ENCODE peak calls at places on chromosomes 5 and 9, in eight cellular contexts. W is stimulated activated CD8-positive, alpha-beta memory T cell treated with anti-CD3 and anti-CD28 coated beads, Interleukin-7, amount 100 ng/mL, for 24 hours; A is type B pancreatic cell; E is mucosa of gallbladder; P is neural crest cell; V is SHP77 treated with DMSO at 0.1 percent for 48 hours; O is stimulated activated CD4-positive, alpha-beta T cell treated with anti-CD3 and anti-CD28 coated beads, Interleukin-4, amount 100 ng/mL, for 4 hours; B is NCI-H2171 treated with DMSO at 0.1 percent for 48 hours. S is an unnamed sample.

GRCh38 chr5:176639981-176640380 is 7.3 kb upstream of the TSPAN17 start:
- DNase-seq in B (peak; percentile 79), E (no peak), W (no peak), A (no peak), V (no peak), P (no peak), O (no peak), S (no peak)

GRCh38 chr5:171957591-171958251 is 48.7 kb downstream of the FBXW11 start:
- DNase-seq in V (no peak), W (peak; percentile 26), A (no peak), P (no peak), O (peak; percentile 18), E (no peak), B (no peak), S (peak; percentile 64)

GRCh38 chr5:62167651-62168050 is 138.4 kb upstream of the KIF2A start:
- DNase-seq in P (no peak), W (no peak), A (no peak), V (no peak), O (no peak), E (no peak), B (no peak), S (no peak)

GRCh38 chr9:70630971-70631370 is 216.5 kb upstream of the KLF9 start:
- DNase-seq in E (no peak), B (no peak), V (no peak), W (no peak), A (no peak), O (no peak), P (no peak), S (no peak)

GRCh38 chr5:2353211-2353610 is 398.3 kb downstream of the IRX2 start:
- DNase-seq in W (no peak), E (no peak), A (no peak), P (no peak), V (no peak), B (peak; percentile 79), O (no peak), S (no peak)

GRCh38 chr5:142432961-142433360 is 108.1 kb upstream of the SPRY4 start:
- DNase-seq in W (peak; percentile 8), E (peak; percentile 28), P (no peak), B (no peak), V (no peak), A (no peak), O (no peak), S (no peak)

GRCh38 chr9:14170973-14171596 is 142.9 kb downstream of the NFIB start:
- DNase-seq in B (no peak), O (no peak), E (no peak), A (no peak), V (no peak), P (no peak), W (no peak), S (no peak)

GRCh38 chr9:86022687-86023266 is 76.6 kb downstream of the GOLM1 start:
- DNase-seq in A (no peak), W (no peak), E (no peak), B (no peak), O (no peak), V (no peak), P (no peak), S (no peak)

GRCh38 chr5:151772868-151773561 is 1.3 kb downstream of the G3BP1 start:
- DNase-seq in B (peak; percentile 10), P (no peak), V (no peak), W (no peak), E (no peak), A (no peak), O (no peak), S (peak; percentile 25)

GRCh38 chr9:125635888-125636287 is 71.1 kb downstream of the MAPKAP1 start:
- DNase-seq in B (peak; percentile 39), P (no peak), E (no peak), W (no peak), A (no peak), O (no peak), V (peak; percentile 54), S (no peak)

GRCh38 chr9:15370496-15371464 is 51.9 kb upstream of the SNAPC3 start:
- DNase-seq in V (no peak), O (no peak), P (no peak), W (no peak), B (no peak), A (no peak), E (no peak), S (no peak)

GRCh38 chr5:143031781-143032724 is 261.9 kb downstream of the ARHGAP26 start:
- DNase-seq in W (no peak), P (no peak), E (no peak), A (no peak), O (no peak), V (peak; percentile 62), B (peak; percentile 66), S (no peak)

GRCh38 chr9:121598167-121599000 is 53.0 kb upstream of the DAB2IP start:
- DNase-seq in O (no peak), A (peak; percentile 90), E (peak; percentile 87), W (no peak), V (no peak), B (peak; percentile 71), P (peak; percentile 60), S (no peak)

GRCh38 chr9:35813434-35814105 is 1.3 kb downstream of the HINT2 start:
- DNase-seq in E (no peak), O (no peak), A (no peak), B (peak; percentile 2), V (no peak), W (no peak), P (no peak), S (no peak)

GRCh38 chr5:158287643-158288228 is 428.8 kb upstream of the CLINT1 start:
- DNase-seq in W (no peak), O (no peak), V (no peak), P (no peak), E (peak; percentile 11), A (no peak), B (no peak), S (no peak)

GRCh38 chr5:132971483-132972435 is 8.3 kb upstream of the AFF4 start:
- DNase-seq in O (no peak), V (no peak), A (peak; percentile 7), P (no peak), W (no peak), E (no peak), B (no peak), S (no peak)

GRCh38 chr5:142197098-142197497 is 88.5 kb downstream of the NDFIP1 start:
- DNase-seq in P (no peak), B (no peak), V (no peak), E (no peak), W (no peak), O (no peak), A (no peak), S (no peak)

GRCh38 chr5:149372041-149372805 is 6.9 kb downstream of the IL17B start:
- DNase-seq in V (no peak), P (no peak), E (no peak), A (no peak), W (no peak), O (no peak), B (no peak), S (no peak)

GRCh38 chr5:178210073-178210526 is 5.8 kb downstream of the HNRNPAB start:
- DNase-seq in A (no peak), V (no peak), O (no peak), E (no peak), P (no peak), W (no peak), B (no peak), S (no peak)

GRCh38 chr9:130239741-130240241 is 25.8 kb upstream of the HMCN2 start:
- DNase-seq in B (no peak), P (no peak), A (no peak), V (no peak), E (no peak), O (peak; percentile 30), W (no peak), S (no peak)

GRCh38 chr5:96483878-96484277 is 50.8 kb upstream of the PCSK1 start:
- DNase-seq in E (no peak), B (peak; percentile 39), O (no peak), V (no peak), P (no peak), A (no peak), W (no peak), S (peak; percentile 20)

GRCh38 chr5:107952450-107952849 is 281.7 kb upstream of the EFNA5 start:
- DNase-seq in V (no peak), A (no peak), P (no peak), O (no peak), B (peak; percentile 2), E (no peak), W (no peak), S (no peak)

GRCh38 chr5:33641722-33642505 is 201.1 kb downstream of the TARS1 start:
- DNase-seq in A (no peak), P (no peak), V (no peak), O (no peak), W (no peak), E (no peak), B (no peak), S (peak; percentile 11)

GRCh38 chr9:30970186-30970585 is 1414.3 kb upstream of the ACO1 start:
- DNase-seq in B (no peak), O (no peak), P (no peak), E (no peak), A (no peak), V (no peak), W (no peak), S (no peak)

GRCh38 chr9:98479967-98480847 is 224.8 kb upstream of the TBC1D2 start:
- DNase-seq in O (no peak), W (no peak), B (no peak), V (no peak), P (no peak), E (no peak), A (no peak), S (no peak)

GRCh38 chr5:125408582-125409069 is 662.2 kb upstream of the ZNF608 start:
- DNase-seq in E (no peak), A (no peak), V (peak; percentile 68), B (no peak), O (no peak), W (no peak), P (no peak), S (no peak)

GRCh38 chr5:33827335-33827734 is 64.5 kb downstream of the ADAMTS12 start:
- DNase-seq in A (no peak), E (no peak), P (no peak), B (no peak), O (no peak), V (no peak), W (no peak), S (no peak)

GRCh38 chr5:146825033-146825432 is 53.5 kb downstream of the PPP2R2B start:
- DNase-seq in W (no peak), E (peak; percentile 50), B (no peak), A (peak; percentile 70), O (no peak), P (peak; percentile 71), V (no peak), S (peak; percentile 53)

GRCh38 chr5:172008689-172009141 is 2.3 kb upstream of the FBXW11 start:
- DNase-seq in O (no peak), A (no peak), W (no peak), V (no peak), P (no peak), E (no peak), B (no peak), S (no peak)

GRCh38 chr5:56587381-56588124 is 227.8 kb upstream of the MAP3K1 start:
- DNase-seq in O (no peak), V (no peak), P (no peak), B (no peak), A (no peak), W (no peak), E (no peak), S (no peak)

GRCh38 chr5:111961867-111962266 is 204.9 kb upstream of the NREP start:
- DNase-seq in W (no peak), V (no peak), P (no peak), E (no peak), B (no peak), A (no peak), O (no peak), S (peak; percentile 9)

GRCh38 chr5:111697881-111698757 is 58.9 kb downstream of the NREP start:
- DNase-seq in E (no peak), A (no peak), V (no peak), O (no peak), W (no peak), B (no peak), P (no peak), S (no peak)

GRCh38 chr5:111074244-111074643 is 2.7 kb downstream of the TSLP start:
- DNase-seq in O (no peak), V (no peak), P (no peak), B (no peak), A (no peak), W (no peak), E (no peak), S (no peak)

GRCh38 chr5:173881811-173882575 is 6.2 kb upstream of the CPEB4 start:
- DNase-seq in B (no peak), A (no peak), O (no peak), E (no peak), V (no peak), W (no peak), P (no peak), S (no peak)

S was measured in KBM-7.